ENCODE peak calls at places on chromosomes 3 and 15, in ten cellular contexts. H is GM23248; V is tibial artery; R is AG04450; L is WERI-Rb-1; K is HCT116; S is cardiac muscle cell; P is IMR-90; Y is effector memory CD4-positive, alpha-beta T cell; Q is dorsolateral prefrontal cortex. B is an unnamed sample. For H3K27me3, the result is how much of the 10 kb centered on the place peaks cover.

GRCh38 chr15:76285241-76285825 is 25.9 kb downstream of the ETFA start:
- DNase-seq in L (no peak), Q (no peak), Y (no peak), K (no peak), S (peak), V (no peak), P (peak), R (no peak), H (peak), B (no peak)

GRCh38 chr3:31922962-31923361 is 58.1 kb downstream of the OSBPL10 start:
- DNase-seq in R (no peak), P (no peak), Q (no peak), K (no peak), V (no peak), L (no peak), Y (no peak), H (no peak), S (no peak), B (no peak)

GRCh38 chr3:181728470-181728869 is 16.7 kb downstream of the SOX2 start:
- DNase-seq in V (no peak), R (no peak), H (no peak), S (no peak), L (no peak), Y (no peak), P (no peak), K (no peak), Q (no peak), B (no peak)

GRCh38 chr15:63638828-63639227 is 41.6 kb downstream of the FBXL22 start:
- DNase-seq in S (no peak), L (no peak), Y (no peak), Q (no peak), H (no peak), R (no peak), P (no peak), K (no peak), V (no peak), B (no peak)

GRCh38 chr3:79019137-79019923 is 748.5 kb downstream of the ROBO1 start:
- DNase-seq in H (peak), Q (peak), Y (no peak), V (peak), P (peak), R (peak), K (no peak), S (peak), L (peak), B (peak)

GRCh38 chr3:73270839-73271483 is 209.5 kb downstream of the EBLN2 start:
- DNase-seq in R (no peak), H (peak), Y (no peak), P (no peak), K (no peak), Q (no peak), L (no peak), S (peak), V (no peak), B (no peak)

GRCh38 chr3:197542741-197543454 is 12.9 kb downstream of the BDH1 start:
- DNase-seq in S (no peak), P (no peak), K (no peak), R (no peak), L (no peak), Y (no peak), Q (no peak), H (no peak), V (peak), B (no peak)

GRCh38 chr3:37307321-37307720 is 132.9 kb upstream of the LRRFIP2 start:
- DNase-seq in Q (no peak), S (no peak), H (peak), Y (no peak), L (no peak), R (no peak), P (peak), K (no peak), V (no peak), B (no peak)

GRCh38 chr15:64731807-64732151 is 43.6 kb downstream of the RBPMS2 start:
- DNase-seq in R (no peak), Q (no peak), S (no peak), K (no peak), V (no peak), P (no peak), H (no peak), L (no peak), Y (no peak), B (no peak)

GRCh38 chr15:74727727-74728126 is 2.4 kb upstream of the CYP1A1 start:
- DNase-seq in V (no peak), Q (no peak), S (no peak), K (no peak), L (no peak), Y (no peak), H (no peak), R (no peak), P (no peak), B (no peak)

GRCh38 chr15:88258021-88258641 is 1.6 kb upstream of the NTRK3 start:
- DNase-seq in S (peak), L (peak), K (peak), Q (peak), Y (no peak), P (no peak), R (no peak), H (peak), V (peak), B (no peak)

GRCh38 chr3:48467473-48468267 is 21.1 kb downstream of the ATRIP start:
- DNase-seq in P (no peak), V (no peak), L (no peak), S (no peak), H (no peak), Y (no peak), Q (no peak), K (no peak), R (no peak), B (no peak)
- H3K4me3 ChIP-seq in P (no peak), V (no peak), L (no peak), S (no peak), H (peak), Y (peak), Q (peak), K (no peak), R (no peak), B (no peak)

GRCh38 chr3:77541203-77541922 is 501.5 kb downstream of the ROBO2 start:
- DNase-seq in K (no peak), P (no peak), V (no peak), R (no peak), H (peak), Y (no peak), Q (no peak), L (no peak), S (no peak), B (no peak)

GRCh38 chr3:77539014-77539413 is 499.1 kb downstream of the ROBO2 start:
- DNase-seq in L (no peak), V (no peak), S (no peak), Q (no peak), P (no peak), H (no peak), R (no peak), Y (no peak), K (no peak), B (no peak)

GRCh38 chr3:77535116-77535515 is 495.2 kb downstream of the ROBO2 start:
- DNase-seq in S (no peak), H (no peak), R (no peak), V (no peak), L (no peak), Y (no peak), Q (no peak), P (no peak), K (no peak), B (no peak)

GRCh38 chr3:77539677-77540076 is 499.8 kb downstream of the ROBO2 start:
- DNase-seq in R (no peak), K (no peak), P (no peak), S (no peak), Q (no peak), Y (no peak), V (no peak), L (no peak), H (no peak), B (no peak)

DNA sequence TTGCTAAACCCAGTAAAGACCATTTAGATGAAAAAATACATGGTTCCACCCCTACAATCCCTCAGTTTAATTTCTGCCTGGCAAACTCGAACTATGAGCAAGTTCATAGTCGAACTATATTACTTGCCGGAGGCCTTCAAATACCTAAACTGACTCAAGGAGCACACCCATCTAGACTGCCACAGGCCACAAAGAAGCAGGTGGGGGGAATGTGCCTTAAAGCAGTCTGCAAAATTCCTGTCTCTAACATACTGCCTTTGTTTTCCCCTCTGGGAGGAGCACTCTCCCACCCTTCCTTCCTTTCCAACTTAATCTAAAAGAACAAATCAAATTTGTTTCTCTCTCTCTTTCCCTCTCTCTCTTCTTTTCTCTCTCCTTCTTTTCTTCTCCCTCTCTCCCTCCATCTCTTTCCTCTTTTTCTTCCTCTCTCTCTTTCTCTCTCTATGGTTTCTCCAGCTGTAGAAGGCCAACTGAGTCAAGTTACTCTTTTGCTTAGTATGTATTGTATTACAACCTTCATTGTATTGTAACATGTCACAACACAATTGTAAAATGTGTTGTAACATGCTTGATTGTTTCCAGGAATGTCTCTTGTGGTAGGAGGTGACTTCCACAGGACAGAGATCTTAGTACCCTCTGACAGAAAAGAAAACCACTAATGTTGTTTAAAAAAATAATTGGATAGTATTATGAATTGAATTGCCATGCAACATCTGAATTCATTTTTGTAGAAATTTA is 496.3 kb downstream of the ROBO2 start:
- DNase-seq in L (no peak), K (no peak), Y (no peak), Q (no peak), R (no peak), P (no peak), S (no peak), V (no peak), H (no peak), B (no peak)
- H3K27me3 ChIP-seq in L (under half), K (under half), Y (under half), Q (under half), R (under half), P (under half), S (under half), V (under half), H (under half), B (under half)

GRCh38 chr15:90203922-90204321 is 2.8 kb downstream of the SEMA4B start:
- DNase-seq in S (no peak), H (no peak), Y (no peak), P (no peak), L (no peak), V (peak), K (no peak), Q (no peak), R (no peak), B (no peak)

GRCh38 chr15:90205886-90206285 is 4.8 kb downstream of the SEMA4B start:
- DNase-seq in K (no peak), V (no peak), Q (no peak), H (no peak), L (no peak), Y (no peak), P (no peak), R (no peak), S (no peak), B (no peak)

GRCh38 chr15:90207252-90207651 is 6.1 kb downstream of the SEMA4B start:
- DNase-seq in Y (no peak), V (no peak), P (no peak), R (no peak), H (no peak), L (no peak), Q (no peak), K (no peak), S (no peak), B (no peak)

GRCh38 chr15:90203473-90203872 is 2.3 kb downstream of the SEMA4B start:
- DNase-seq in Q (no peak), Y (no peak), S (no peak), P (no peak), V (no peak), L (no peak), H (no peak), K (no peak), R (no peak), B (no peak)

DNA sequence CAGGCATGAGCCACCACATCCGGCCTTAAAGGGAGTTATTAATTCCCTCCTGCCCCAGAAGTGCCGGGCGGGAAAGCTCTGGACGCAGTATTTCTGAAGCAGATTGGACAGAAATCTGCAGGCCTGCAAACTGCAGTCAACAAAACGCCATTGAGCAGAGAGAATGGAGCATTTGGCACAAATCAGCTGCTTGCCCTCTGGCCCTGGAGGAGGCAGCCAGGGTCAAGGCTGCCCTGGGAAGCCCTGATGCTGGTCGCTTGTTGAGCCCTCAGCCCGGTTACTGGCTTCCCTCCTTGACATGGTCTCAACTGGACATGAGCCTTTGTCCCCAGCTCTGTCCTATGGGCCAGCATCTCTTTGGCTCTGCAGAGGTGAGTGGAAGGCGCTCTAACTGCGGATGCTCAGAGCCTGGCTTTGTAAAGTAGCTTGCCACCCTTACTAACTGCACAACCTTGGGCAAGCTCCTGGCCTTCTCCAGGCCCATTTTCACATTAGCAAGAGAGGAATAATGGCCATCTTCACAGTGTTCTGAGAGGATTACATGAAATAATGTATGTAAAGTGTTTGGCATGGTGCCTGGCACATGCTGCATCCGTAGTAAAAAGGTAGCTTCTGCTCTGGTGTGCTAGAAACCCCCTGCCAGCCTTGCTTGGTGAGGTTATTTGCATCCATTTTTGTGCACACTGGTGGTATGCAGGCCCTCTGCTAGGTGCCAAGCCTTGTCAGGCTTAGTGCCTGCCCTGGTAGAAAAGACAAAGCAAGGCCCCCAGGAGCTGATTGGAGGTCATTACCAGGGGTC is 4.1 kb downstream of the SEMA4B start:
- DNase-seq in H (no peak), V (no peak), K (no peak), Y (no peak), Q (no peak), S (no peak), R (no peak), P (no peak), L (peak), B (no peak)
- H3K4me3 ChIP-seq in H (no peak), V (no peak), K (no peak), Y (no peak), Q (no peak), S (no peak), R (no peak), P (no peak), L (no peak), B (no peak)

DNA sequence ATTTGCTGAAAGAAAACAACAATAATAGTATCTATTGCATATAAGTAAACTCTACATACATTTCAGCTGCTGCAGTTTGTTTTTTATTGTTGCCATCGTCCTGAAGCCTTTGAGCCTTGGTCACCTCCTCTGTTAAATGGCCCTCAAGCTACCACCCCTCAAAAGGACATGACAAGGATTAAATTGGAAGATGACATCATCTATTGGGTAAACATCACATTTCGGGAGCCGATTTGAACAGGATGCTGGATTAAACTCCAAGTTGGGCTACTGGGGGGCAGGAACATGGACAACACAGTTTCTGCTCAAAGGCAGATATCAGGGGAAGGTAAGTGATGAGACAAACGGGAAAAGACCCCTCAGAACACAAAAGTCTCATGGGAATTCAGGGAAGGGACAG is 92.3 kb upstream of the ATP2B2 start:
- DNase-seq in Q (no peak), P (no peak), L (no peak), S (no peak), Y (no peak), R (no peak), V (no peak), H (no peak), K (no peak), B (no peak)
- H3K27me3 ChIP-seq in Q (under half), P (under half), L (under half), S (under half), Y (under half), R (under half), V (under half), H (under half), K (under half), B (under half)

DNA sequence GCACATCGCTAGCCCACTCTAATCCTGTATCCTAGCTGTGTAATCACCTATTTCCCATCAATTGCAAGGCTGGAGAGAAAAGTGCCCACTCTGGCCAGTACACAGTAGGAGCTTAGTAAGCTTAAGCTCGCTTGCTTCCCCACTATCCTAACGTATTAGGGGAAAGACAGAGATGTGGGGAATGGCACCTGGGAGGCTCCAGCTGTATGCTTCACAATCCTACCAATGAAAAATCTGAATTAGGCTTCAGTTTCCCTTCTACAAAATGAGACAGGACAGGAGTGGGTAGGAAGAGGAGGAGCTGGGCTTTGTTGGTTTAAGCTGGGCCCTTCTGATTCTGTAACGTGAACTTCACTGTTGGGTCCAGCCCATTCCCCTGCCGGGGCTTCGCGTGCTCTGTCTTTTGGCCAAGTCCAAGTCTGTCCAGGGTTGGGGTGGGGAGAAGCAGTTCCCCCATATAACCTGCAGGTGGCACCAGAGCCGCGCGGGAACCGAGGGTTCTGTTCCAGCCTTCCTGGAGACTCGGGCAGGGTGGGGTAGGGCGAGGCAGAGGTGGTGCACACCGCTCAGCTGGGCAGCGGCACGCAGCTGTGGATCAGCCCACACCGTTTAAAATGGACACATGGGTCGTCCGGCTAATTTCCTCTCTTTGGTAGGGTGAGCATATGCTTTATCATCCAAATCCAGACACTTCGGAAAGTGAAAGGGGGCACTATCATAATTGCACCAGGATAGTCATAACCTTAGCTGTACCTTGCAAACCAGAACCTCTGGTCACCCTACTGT is 118.2 kb downstream of the TBC1D2B start:
- DNase-seq in S (peak), K (peak), Y (peak), H (peak), R (peak), P (peak), V (peak), L (peak), Q (peak), B (no peak)
- H3K4me3 ChIP-seq in S (no peak), K (peak), Y (no peak), H (peak), R (peak), P (no peak), V (no peak), L (no peak), Q (peak), B (no peak)

GRCh38 chr3:15153103-15153502 is 52.9 kb upstream of the CAPN7 start:
- DNase-seq in K (no peak), S (no peak), L (no peak), P (no peak), R (no peak), H (no peak), Y (no peak), V (no peak), Q (no peak), B (no peak)

GRCh38 chr3:15151166-15151565 is 52.2 kb upstream of the RBSN start:
- DNase-seq in P (no peak), K (no peak), L (no peak), Q (no peak), R (no peak), S (peak), H (no peak), V (no peak), Y (no peak), B (no peak)

GRCh38 chr3:15154326-15154725 is 51.7 kb upstream of the CAPN7 start:
- DNase-seq in R (no peak), Y (no peak), P (no peak), V (no peak), L (peak), Q (no peak), S (no peak), K (no peak), H (no peak), B (no peak)

GRCh38 chr3:15148614-15149013 is 49.7 kb upstream of the RBSN start:
- DNase-seq in K (peak), R (no peak), S (peak), P (no peak), Y (no peak), H (peak), L (peak), V (no peak), Q (no peak), B (no peak)

GRCh38 chr3:15152166-15152565 is 53.2 kb upstream of the RBSN start:
- DNase-seq in K (no peak), V (no peak), R (no peak), Y (no peak), Q (no peak), H (no peak), L (no peak), S (no peak), P (no peak), B (no peak)
- H3K27me3 ChIP-seq in K (under half), V (under half), R (under half), Y (under half), Q (under half), H (half or more), L (under half), S (half or more), P (under half), B (under half)

GRCh38 chr3:156750874-156751245 is 75.3 kb upstream of the LEKR1 start:
- DNase-seq in V (no peak), Q (no peak), K (no peak), L (no peak), H (peak), P (peak), S (peak), Y (no peak), R (no peak), B (no peak)

GRCh38 chr3:156747046-156747445 is 72.7 kb downstream of the TIPARP start:
- DNase-seq in V (no peak), Q (no peak), Y (no peak), H (no peak), L (no peak), R (no peak), K (no peak), S (no peak), P (no peak), B (no peak)

GRCh38 chr3:156750191-156750873 is 75.8 kb upstream of the LEKR1 start:
- DNase-seq in K (no peak), S (peak), H (peak), P (peak), V (no peak), Y (no peak), L (no peak), Q (no peak), R (no peak), B (no peak)

GRCh38 chr3:156749244-156749643 is 74.9 kb downstream of the TIPARP start:
- DNase-seq in H (peak), Y (no peak), P (peak), Q (no peak), R (no peak), L (no peak), S (no peak), K (no peak), V (no peak), B (no peak)

DNA sequence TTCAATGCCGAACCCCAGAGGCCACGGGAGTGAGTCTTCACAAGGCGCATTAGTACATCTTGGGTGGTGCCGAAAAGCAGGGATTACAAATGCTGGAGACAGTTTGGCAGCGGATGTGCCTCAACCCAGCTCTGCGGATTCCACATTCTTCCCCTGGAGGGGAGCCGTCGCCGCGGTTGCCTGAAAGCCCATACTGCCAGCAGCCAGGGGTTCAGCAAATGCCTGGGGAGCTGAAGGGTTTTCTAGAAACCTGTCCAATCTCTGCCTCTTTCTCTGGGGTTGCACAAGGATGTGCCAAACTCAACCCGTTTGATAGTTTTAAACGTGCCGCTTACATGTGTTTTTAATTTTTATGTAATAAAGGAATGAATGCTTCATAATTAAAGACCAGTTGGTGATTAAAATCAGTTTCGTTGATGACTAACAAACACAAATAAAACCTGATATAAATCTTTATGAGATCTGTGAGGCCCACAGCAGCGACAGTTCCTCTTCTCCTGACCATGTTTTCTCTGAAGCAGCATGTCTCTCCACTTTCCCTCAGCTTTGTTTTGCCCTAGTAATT is 74.6 kb upstream of the LEKR1 start:
- DNase-seq in R (peak), L (no peak), S (peak), K (no peak), Y (no peak), H (peak), V (peak), P (peak), Q (no peak), B (no peak)
- H3K4me3 ChIP-seq in R (peak), L (no peak), S (no peak), K (no peak), Y (no peak), H (peak), V (no peak), P (no peak), Q (peak), B (no peak)

B was measured in kidney epithelial cell.